ENCODE peak calls at places on chromosome 12, in eight cellular contexts. R is A673; U is AG10803; M is Panc1; X is fibroblast of pulmonary artery; F is endothelial cell; Y is CD4-positive, alpha-beta T cell; P is thoracic aorta. V is an unnamed sample.

GRCh38 chr12:34287986-34288962 is 266.0 kb downstream of the ALG10 start:
- DNase-seq in R (no peak), U (no peak), M (no peak), X (no peak), F (no peak), Y (no peak), P (no peak), V (no peak)

GRCh38 chr12:127429556-127429955 is 837.4 kb upstream of the TMEM132C start:
- DNase-seq in R (no peak), U (no peak), M (no peak), X (no peak), F (no peak), Y (no peak), P (no peak), V (no peak)

GRCh38 chr12:71755146-71755892 is 656 bp downstream of the RAB21 start:
- DNase-seq in R (peak; percentile 43), U (peak; percentile 66), M (no peak), X (peak; percentile 64), F (peak; percentile 7), Y (peak; percentile 35), P (peak; percentile 8), V (peak; percentile 73)

GRCh38 chr12:54058189-54058917 is 4.7 kb downstream of the HOXC4 start:
- DNase-seq in R (no peak), U (no peak), M (no peak), X (no peak), F (no peak), Y (no peak), P (no peak), V (no peak)

GRCh38 chr12:95336387-95337067 is 118.9 kb downstream of the VEZT start:
- DNase-seq in R (peak; percentile 80), U (peak; percentile 87), M (peak; percentile 42), X (peak; percentile 91), F (peak; percentile 72), Y (no peak), P (peak; percentile 12), V (no peak)

GRCh38 chr12:72692338-72692737 is 420.2 kb downstream of the TRHDE start:
- DNase-seq in R (no peak), U (no peak), M (no peak), X (no peak), F (no peak), Y (no peak), P (no peak), V (no peak)

GRCh38 chr12:40226652-40227051 is 1.9 kb downstream of the LRRK2 start:
- DNase-seq in R (peak; percentile 55), U (peak; percentile 81), M (no peak), X (peak; percentile 81), F (no peak), Y (no peak), P (peak; percentile 36), V (no peak)

GRCh38 chr12:54564768-54565167 is 15.4 kb downstream of the PDE1B start:
- DNase-seq in R (no peak), U (no peak), M (no peak), X (no peak), F (no peak), Y (no peak), P (no peak), V (no peak)

GRCh38 chr12:21946983-21947382 is 5.8 kb upstream of the ABCC9 start:
- DNase-seq in R (no peak), U (no peak), M (no peak), X (no peak), F (no peak), Y (no peak), P (no peak), V (no peak)

GRCh38 chr12:122726056-122726558 is 4.5 kb downstream of the HCAR1 start:
- DNase-seq in R (no peak), U (no peak), M (peak; percentile 12), X (no peak), F (no peak), Y (no peak), P (no peak), V (no peak)

GRCh38 chr12:95073698-95074520 is 491 bp upstream of the NR2C1 start:
- DNase-seq in R (no peak), U (no peak), M (no peak), X (no peak), F (no peak), Y (no peak), P (no peak), V (no peak)

GRCh38 chr12:107184359-107184980 is 91.1 kb upstream of the CRY1 start:
- DNase-seq in R (no peak), U (no peak), M (no peak), X (no peak), F (no peak), Y (no peak), P (no peak), V (no peak)

GRCh38 chr12:40622246-40622838 is 69.9 kb upstream of the CNTN1 start:
- DNase-seq in R (peak; percentile 61), U (peak; percentile 55), M (peak; percentile 22), X (peak; percentile 56), F (peak; percentile 55), Y (no peak), P (peak; percentile 8), V (peak; percentile 60)

GRCh38 chr12:93461503-93461902 is 5.8 kb upstream of the MRPL42 start:
- DNase-seq in R (no peak), U (no peak), M (no peak), X (peak; percentile 39), F (no peak), Y (no peak), P (no peak), V (no peak)

GRCh38 chr12:15276088-15276698 is 46.1 kb upstream of the PTPRO start:
- DNase-seq in R (peak; percentile 70), U (peak; percentile 36), M (peak; percentile 22), X (peak; percentile 68), F (peak; percentile 56), Y (no peak), P (no peak), V (peak; percentile 22)

GRCh38 chr12:125549836-125550235 is 484.6 kb downstream of the AACS start:
- DNase-seq in R (peak; percentile 15), U (no peak), M (peak; percentile 2), X (no peak), F (peak; percentile 46), Y (no peak), P (no peak), V (no peak)

GRCh38 chr12:66393890-66394289 is 91.6 kb downstream of the HELB start:
- DNase-seq in R (no peak), U (no peak), M (no peak), X (no peak), F (no peak), Y (no peak), P (no peak), V (no peak)

DNA sequence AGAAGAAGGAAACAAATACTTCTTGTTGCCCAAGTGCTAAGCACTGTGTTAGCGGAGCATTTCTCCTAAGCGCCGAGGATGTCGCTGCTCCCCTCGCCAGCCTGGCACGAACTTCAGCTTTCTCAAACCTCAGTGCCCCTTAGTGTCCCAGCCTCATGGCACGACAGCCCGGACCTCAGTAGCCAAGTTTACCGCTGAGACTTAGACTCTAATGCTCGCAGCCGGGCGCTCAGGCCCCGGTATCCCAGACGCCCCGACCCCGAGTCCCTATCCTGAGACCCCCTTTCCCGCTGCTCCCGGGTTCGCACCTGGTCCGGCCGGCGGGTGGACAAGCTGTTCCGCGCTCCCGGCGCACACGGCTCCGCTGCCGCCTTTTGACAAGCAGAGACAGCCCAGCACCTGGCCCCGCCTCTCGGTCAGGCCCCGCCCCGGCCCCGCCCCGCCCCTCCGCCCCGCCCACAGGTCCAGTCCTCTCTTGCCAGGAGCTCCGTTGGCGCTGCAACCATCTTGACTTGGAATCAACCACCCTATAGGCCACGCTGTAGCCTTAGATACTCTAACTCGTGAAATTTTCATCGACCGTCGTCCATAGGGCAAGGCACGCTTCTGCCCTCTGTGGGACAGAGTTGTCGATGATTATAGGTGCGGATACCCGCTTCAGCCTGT is at the start of gene VDR:
- DNase-seq in R (peak; percentile 76), U (peak; percentile 75), M (peak; percentile 50), X (peak; percentile 67), F (peak; percentile 66), Y (peak; percentile 54), P (no peak), V (peak; percentile 94)
- TF ChIP-seq CTCF in R (no peak), U (peak; percentile 47), M (no peak), X (peak; percentile 30), F (no peak), Y (peak; percentile 60), P (no peak), V (no peak)

DNA sequence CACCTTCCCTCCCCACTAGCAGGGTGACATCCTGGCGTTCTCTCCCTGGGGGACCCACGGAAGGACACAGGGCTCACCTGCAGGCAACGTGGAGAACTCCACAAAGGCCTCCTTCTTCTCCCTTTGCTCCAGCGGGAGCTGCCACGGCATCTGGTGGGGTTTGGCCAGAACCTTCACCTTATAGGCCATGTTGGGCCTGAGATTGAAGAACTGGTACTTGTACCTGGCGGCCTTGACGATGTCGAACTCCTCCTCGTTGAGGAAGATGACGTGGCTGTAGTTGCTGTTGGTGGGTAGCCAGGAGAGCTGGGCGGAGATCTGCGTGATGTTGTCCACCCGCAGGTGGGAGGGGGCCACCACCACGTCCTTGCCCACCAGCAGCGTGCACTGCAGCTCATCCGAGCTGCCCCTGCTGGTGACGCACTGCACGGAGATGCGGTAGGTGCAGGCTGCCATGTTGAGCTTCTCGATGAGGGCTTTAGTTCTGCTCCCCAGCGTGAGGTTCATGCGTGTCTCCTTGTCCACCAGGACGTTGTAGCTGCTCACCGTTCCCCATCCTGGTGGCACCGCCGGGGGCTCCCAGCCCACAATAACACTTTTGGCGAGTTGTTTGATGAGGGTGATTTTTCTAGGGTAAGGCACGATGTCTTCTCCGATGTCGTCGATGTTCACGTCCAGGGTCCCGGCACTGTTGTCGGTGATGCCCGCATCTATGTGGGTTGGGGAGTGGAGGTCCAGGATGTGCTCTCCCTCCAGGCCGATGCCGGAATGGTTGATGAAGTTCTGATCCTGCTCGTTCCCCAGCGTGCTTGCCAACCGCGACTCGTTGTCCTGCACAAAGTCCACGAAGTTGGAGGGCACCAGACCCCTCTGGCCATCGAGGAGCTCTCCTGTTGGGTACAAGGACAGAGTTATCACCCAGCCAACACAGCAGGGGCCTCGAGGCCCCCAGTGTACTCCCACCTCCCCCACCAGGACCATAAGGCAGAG is 104.4 kb downstream of the PIWIL1 start:
- DNase-seq in R (no peak), U (no peak), M (no peak), X (no peak), F (no peak), Y (no peak), P (no peak), V (no peak)
- TF ChIP-seq CTCF in R (no peak), U (no peak), M (no peak), X (no peak), F (no peak), Y (no peak), P (no peak), V (no peak)

DNA sequence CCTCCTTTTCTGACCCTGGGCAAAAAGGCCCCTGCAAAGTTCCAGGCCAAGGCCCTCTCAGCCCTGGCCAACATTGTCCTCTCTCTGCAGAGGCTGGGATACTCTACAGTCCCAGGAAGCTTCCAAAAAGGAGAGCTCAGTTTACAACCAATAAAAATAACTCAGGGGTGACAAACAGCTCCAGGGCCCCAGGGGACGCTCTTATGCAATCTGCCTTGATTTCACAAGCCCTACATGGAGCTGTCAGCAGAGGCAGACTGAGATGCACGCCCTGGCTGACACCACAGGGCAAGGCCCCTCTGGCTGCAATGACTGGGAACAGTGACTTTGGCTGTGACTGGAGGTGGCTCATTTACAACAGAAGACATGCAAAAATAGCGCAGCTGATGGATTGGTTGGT is 129.0 kb upstream of the MED13L start:
- DNase-seq in R (peak; percentile 94), U (peak; percentile 94), M (no peak), X (peak; percentile 91), F (no peak), Y (no peak), P (peak; percentile 86), V (no peak)
- TF ChIP-seq CTCF in R (peak; percentile 23), U (peak; percentile 16), M (no peak), X (no peak), F (no peak), Y (no peak), P (peak; percentile 22), V (no peak)

GRCh38 chr12:86186449-86186848 is 69.7 kb downstream of the MGAT4C start:
- DNase-seq in R (no peak), U (no peak), M (no peak), X (no peak), F (no peak), Y (no peak), P (no peak), V (no peak)
- TF ChIP-seq CTCF in R (peak; percentile 35), U (no peak), M (no peak), X (peak; percentile 22), F (no peak), Y (no peak), P (no peak), V (no peak)

V was measured in GM13976.